ENCODE peak calls at places on chromosome 1, in eight cellular contexts. Y, A, B, F, G, Z, E and L are unnamed samples.

GRCh38 chr1:154972517-154973343 is 1.8 kb upstream of the CKS1B start:
- DNase-seq in Y (peak), A (no peak), B (peak), F (no peak), G (peak), Z (peak), E (peak), L (peak)

GRCh38 chr1:24277420-24278169 is 41.6 kb upstream of the GRHL3 start:
- DNase-seq in Y (no peak), A (peak), B (no peak), F (no peak), G (no peak), Z (no peak), E (peak), L (no peak)

GRCh38 chr1:87093286-87093685 is 178.9 kb downstream of the HS2ST1 start:
- DNase-seq in Y (no peak), A (no peak), B (no peak), F (no peak), G (no peak), Z (no peak), E (no peak), L (no peak)

GRCh38 chr1:153577138-153577537 is 11.5 kb upstream of the S100A2 start:
- DNase-seq in Y (no peak), A (no peak), B (no peak), F (no peak), G (no peak), Z (no peak), E (no peak), L (peak)

GRCh38 chr1:241156231-241156965 is 200.6 kb downstream of the RGS7 start:
- DNase-seq in Y (no peak), A (no peak), B (peak), F (no peak), G (no peak), Z (no peak), E (peak), L (no peak)

GRCh38 chr1:10943991-10944730 is 68.3 kb upstream of the TARDBP start:
- DNase-seq in Y (no peak), A (no peak), B (no peak), F (no peak), G (no peak), Z (no peak), E (peak), L (no peak)

GRCh38 chr1:235628316-235629006 is 21.1 kb downstream of the GNG4 start:
- DNase-seq in Y (no peak), A (no peak), B (no peak), F (no peak), G (no peak), Z (no peak), E (no peak), L (no peak)

GRCh38 chr1:186680031-186681012 is at the start of gene PTGS2:
- DNase-seq in Y (peak), A (peak), B (peak), F (peak), G (peak), Z (peak), E (peak), L (peak)

DNA sequence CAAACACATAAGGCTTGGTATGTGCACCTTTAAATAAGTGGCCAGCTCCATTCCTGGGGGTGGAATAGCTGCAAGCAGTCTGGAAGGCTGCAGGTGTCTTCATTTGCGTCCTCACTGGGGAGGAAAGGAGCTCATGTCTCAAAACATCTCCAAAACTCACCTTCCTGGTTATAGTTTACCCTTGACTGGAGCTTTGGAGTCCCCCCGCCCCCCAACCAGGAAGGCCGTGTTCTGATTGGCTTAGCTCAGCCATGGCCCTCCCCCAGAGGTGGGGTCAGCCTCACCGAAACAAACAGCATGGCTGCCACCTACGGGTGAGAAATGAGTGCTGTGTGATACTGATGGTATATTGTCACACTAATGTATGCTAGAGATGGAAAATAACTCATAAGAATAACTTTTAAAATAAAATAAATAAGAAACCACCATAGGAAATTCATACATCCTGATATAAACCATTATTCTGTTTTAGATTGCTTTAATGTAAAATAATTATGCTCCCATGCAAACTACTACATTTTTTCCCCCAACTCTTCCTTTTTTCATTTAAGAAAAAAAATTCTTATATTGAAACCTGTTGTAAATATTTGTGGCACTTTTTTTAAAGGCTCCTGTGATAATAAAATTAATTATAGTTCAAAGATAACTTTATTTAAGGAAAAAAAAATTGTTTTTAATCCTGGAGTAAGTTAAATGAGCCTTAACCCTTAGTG is 90.8 kb downstream of the ZP4 start:
- DNase-seq in Y (peak), A (peak), B (no peak), F (no peak), G (peak), Z (peak), E (peak), L (peak)
- TF ChIP-seq CTCF in Y (peak), A (peak), B (no peak), F (no peak), G (peak), Z (peak), E (peak), L (peak)

GRCh38 chr1:32247452-32247851 is 430 bp downstream of the FAM167B start:
- DNase-seq in Y (peak), A (no peak), B (no peak), F (no peak), G (no peak), Z (no peak), E (no peak), L (peak)

GRCh38 chr1:32249831-32250525 is 1.1 kb upstream of the LCK start:
- DNase-seq in Y (peak), A (peak), B (peak), F (peak), G (no peak), Z (no peak), E (no peak), L (peak)

GRCh38 chr1:32247983-32248889 is 1.2 kb downstream of the FAM167B start:
- DNase-seq in Y (peak), A (peak), B (peak), F (peak), G (peak), Z (peak), E (peak), L (peak)

GRCh38 chr1:32250893-32251716 is at the start of gene LCK:
- DNase-seq in Y (no peak), A (peak), B (no peak), F (peak), G (no peak), Z (no peak), E (no peak), L (peak)

GRCh38 chr1:32246888-32247273 is at the start of gene FAM167B:
- DNase-seq in Y (peak), A (no peak), B (peak), F (no peak), G (no peak), Z (no peak), E (peak), L (peak)
- TF ChIP-seq CTCF in Y (no peak), A (no peak), B (no peak), F (no peak), G (no peak), Z (no peak), E (no peak), L (no peak)

GRCh38 chr1:32893198-32894018 is 7.1 kb downstream of the HPCA start:
- DNase-seq in Y (peak), A (no peak), B (no peak), F (no peak), G (peak), Z (no peak), E (peak), L (peak)
- TF ChIP-seq CTCF in Y (no peak), A (peak), B (no peak), F (peak), G (peak), Z (peak), E (no peak), L (no peak)

GRCh38 chr1:169794530-169795416 is at the start of gene METTL18:
- DNase-seq in Y (peak), A (peak), B (peak), F (peak), G (peak), Z (peak), E (peak), L (peak)
- TF ChIP-seq CTCF in Y (peak), A (peak), B (no peak), F (no peak), G (no peak), Z (no peak), E (no peak), L (no peak)

DNA sequence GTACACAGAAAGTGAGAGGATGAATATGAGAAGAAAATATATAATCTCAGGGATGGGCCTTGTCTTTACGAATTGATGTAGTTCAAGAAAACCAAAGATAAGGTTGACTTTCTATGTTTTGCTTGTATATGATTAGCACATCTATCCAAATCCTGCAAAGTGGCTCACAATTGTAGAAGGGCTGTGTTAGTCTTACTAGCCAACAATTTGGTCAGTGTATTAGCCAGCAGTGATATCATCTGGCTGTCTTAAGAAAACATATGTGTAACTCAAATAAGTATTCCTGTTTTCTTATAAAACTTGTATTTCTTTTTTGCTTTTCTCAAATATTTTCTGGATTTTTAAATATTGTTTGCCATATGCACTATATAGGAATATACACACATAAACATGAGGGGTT is 5.5 kb downstream of the SDCCAG8 start:
- DNase-seq in Y (no peak), A (no peak), B (no peak), F (no peak), G (no peak), Z (no peak), E (peak), L (no peak)
- TF ChIP-seq CTCF in Y (no peak), A (no peak), B (no peak), F (no peak), G (no peak), Z (no peak), E (no peak), L (no peak)

GRCh38 chr1:217881607-217882332 is 250.6 kb downstream of the SPATA17 start:
- DNase-seq in Y (no peak), A (no peak), B (no peak), F (no peak), G (peak), Z (no peak), E (peak), L (no peak)
- TF ChIP-seq CTCF in Y (no peak), A (no peak), B (no peak), F (no peak), G (peak), Z (no peak), E (no peak), L (no peak)

GRCh38 chr1:27522860-27523665 is 33.1 kb upstream of the WASF2 start:
- DNase-seq in Y (peak), A (no peak), B (no peak), F (peak), G (peak), Z (peak), E (peak), L (no peak)
- TF ChIP-seq CTCF in Y (peak), A (peak), B (no peak), F (no peak), G (peak), Z (peak), E (peak), L (no peak)

GRCh38 chr1:9128520-9129371 is at the start of gene GPR157:
- DNase-seq in Y (peak), A (peak), B (peak), F (peak), G (peak), Z (peak), E (peak), L (peak)
- TF ChIP-seq CTCF in Y (peak), A (peak), B (no peak), F (no peak), G (peak), Z (no peak), E (no peak), L (no peak)

GRCh38 chr1:113811888-113812660 is at the start of gene RSBN1:
- DNase-seq in Y (peak), A (peak), B (peak), F (peak), G (peak), Z (peak), E (peak), L (peak)
- TF ChIP-seq CTCF in Y (no peak), A (no peak), B (no peak), F (peak), G (no peak), Z (no peak), E (no peak), L (peak)

DNA sequence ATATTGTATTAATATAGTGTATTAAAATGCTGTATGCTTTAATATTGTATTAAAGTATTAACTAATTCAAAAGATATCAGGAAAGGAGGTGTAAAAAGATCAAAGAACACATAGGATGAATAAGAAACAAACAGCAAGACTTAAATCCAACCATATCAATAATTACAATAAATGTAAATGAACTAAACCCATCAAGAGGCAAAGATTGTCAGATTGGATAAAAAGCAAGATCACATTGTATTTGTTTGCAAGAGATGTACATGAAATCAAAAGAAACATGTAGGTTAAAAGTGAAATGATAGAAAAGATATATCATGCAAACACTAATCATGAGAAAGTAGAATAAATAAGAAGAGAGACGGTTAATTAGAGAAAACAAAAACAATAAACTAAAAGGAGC is 34.1 kb upstream of the RAB3GAP2 start:
- DNase-seq in Y (no peak), A (no peak), B (no peak), F (no peak), G (no peak), Z (no peak), E (no peak), L (no peak)
- TF ChIP-seq CTCF in Y (no peak), A (no peak), B (no peak), F (no peak), G (no peak), Z (no peak), E (no peak), L (no peak)